ENCODE peak calls at places on chromosomes 5 and 9, in five cellular contexts. W is D721Med; E is CD8-positive, alpha-beta T cell; H is lower lobe of right lung; V is RWPE1. G is an unnamed sample.

GRCh38 chr9:129399301-129399990 is 221.4 kb upstream of the IER5L start:
- DNase-seq in W (no peak), E (no peak), H (peak; percentile 28), V (no peak), G (no peak)

GRCh38 chr9:20292002-20292401 is 330.3 kb downstream of the MLLT3 start:
- DNase-seq in W (no peak), E (no peak), H (no peak), V (peak; percentile 69), G (no peak)

GRCh38 chr9:35984021-35984420 is 26.1 kb upstream of the OR2S2 start:
- DNase-seq in W (no peak), E (no peak), H (no peak), V (no peak), G (no peak)

GRCh38 chr5:141557681-141558136 is 61.1 kb downstream of the DIAPH1 start:
- DNase-seq in W (no peak), E (peak; percentile 55), H (peak; percentile 78), V (peak; percentile 91), G (peak; percentile 62)

GRCh38 chr9:34254141-34254913 is 74.7 kb downstream of the KIF24 start:
- DNase-seq in W (no peak), E (no peak), H (no peak), V (peak; percentile 97), G (no peak)

GRCh38 chr9:27282269-27282668 is 14.7 kb downstream of the EQTN start:
- DNase-seq in W (no peak), E (no peak), H (no peak), V (no peak), G (no peak)

GRCh38 chr5:31291323-31291854 is 97.9 kb downstream of the CDH6 start:
- DNase-seq in W (no peak), E (no peak), H (no peak), V (peak; percentile 9), G (no peak)

GRCh38 chr5:2841208-2841607 is 89.7 kb upstream of the IRX2 start:
- DNase-seq in W (no peak), E (no peak), H (no peak), V (no peak), G (no peak)

GRCh38 chr5:166341708-166342329 is 1949.6 kb upstream of the WWC1 start:
- DNase-seq in W (no peak), E (no peak), H (no peak), V (no peak), G (no peak)

GRCh38 chr9:105633373-105633772 is 28.9 kb upstream of the TAL2 start:
- DNase-seq in W (no peak), E (no peak), H (no peak), V (no peak), G (no peak)

GRCh38 chr9:105636331-105636730 is 25.9 kb upstream of the TAL2 start:
- DNase-seq in W (no peak), E (no peak), H (no peak), V (no peak), G (no peak)

GRCh38 chr9:105639936-105640335 is 22.3 kb upstream of the TAL2 start:
- DNase-seq in W (no peak), E (no peak), H (no peak), V (no peak), G (no peak)

GRCh38 chr9:105632807-105633206 is 29.4 kb upstream of the TAL2 start:
- DNase-seq in W (no peak), E (no peak), H (no peak), V (no peak), G (no peak)

GRCh38 chr9:105637787-105638395 is 24.4 kb upstream of the TAL2 start:
- DNase-seq in W (no peak), E (no peak), H (no peak), V (no peak), G (no peak)
- TF ChIP-seq CTCF in W (peak; percentile 26), E (peak; percentile 23), H (peak; percentile 21), V (peak; percentile 34), G (peak; percentile 61)

DNA sequence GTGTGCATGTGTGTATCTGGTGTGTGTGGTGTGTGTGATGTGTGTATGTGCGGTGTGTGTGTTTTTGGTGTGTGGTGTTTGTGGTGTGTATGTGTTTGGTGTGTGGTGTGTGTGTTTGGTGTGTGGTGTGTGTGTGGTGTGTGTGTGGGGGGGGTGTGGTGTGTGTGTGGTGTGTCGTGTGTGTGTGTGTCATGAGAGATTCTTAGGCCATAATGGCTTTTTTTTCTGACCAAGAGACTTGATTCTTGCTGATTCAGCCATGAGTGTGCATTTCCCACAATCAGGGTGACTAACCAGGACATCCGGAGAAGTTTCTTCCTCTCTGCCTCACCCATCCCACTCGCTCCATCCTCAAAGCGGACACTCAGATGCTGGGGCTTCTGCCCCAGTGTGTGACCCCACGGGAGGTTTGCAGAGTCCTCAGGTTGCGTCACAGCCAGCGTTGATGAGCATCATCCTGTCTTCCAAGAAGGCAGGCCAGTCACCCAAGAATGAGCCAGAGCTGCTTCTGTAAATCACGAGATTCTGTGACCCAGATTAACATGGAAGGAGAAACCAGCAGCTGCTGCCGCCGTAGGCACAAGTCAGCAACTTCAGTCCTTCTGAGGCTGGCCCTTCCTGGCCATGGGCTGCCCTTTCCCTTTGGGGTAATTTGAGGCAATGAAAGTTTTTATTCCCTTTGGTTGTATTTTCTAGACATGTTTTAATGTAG is 12.5 kb upstream of the CTSL start:
- DNase-seq in W (no peak), E (no peak), H (peak; percentile 87), V (peak; percentile 84), G (no peak)
- TF ChIP-seq CTCF in W (no peak), E (no peak), H (no peak), V (no peak), G (no peak)

GRCh38 chr5:143318270-143318669 is 85.2 kb downstream of the NR3C1 start:
- DNase-seq in W (no peak), E (no peak), H (no peak), V (no peak), G (no peak)

GRCh38 chr5:143322178-143322577 is 81.3 kb downstream of the NR3C1 start:
- DNase-seq in W (no peak), E (no peak), H (no peak), V (no peak), G (no peak)

GRCh38 chr5:143319437-143320302 is 83.8 kb downstream of the NR3C1 start:
- DNase-seq in W (no peak), E (no peak), H (no peak), V (no peak), G (no peak)

GRCh38 chr5:143318833-143319232 is 84.7 kb downstream of the NR3C1 start:
- DNase-seq in W (no peak), E (no peak), H (no peak), V (no peak), G (no peak)

GRCh38 chr5:143322931-143323330 is 80.6 kb downstream of the NR3C1 start:
- DNase-seq in W (no peak), E (no peak), H (no peak), V (no peak), G (no peak)
- TF ChIP-seq CTCF in W (no peak), E (no peak), H (no peak), V (no peak), G (no peak)

GRCh38 chr5:1795931-1796330 is 3.7 kb downstream of the MRPL36 start:
- DNase-seq in W (no peak), E (no peak), H (no peak), V (no peak), G (no peak)

GRCh38 chr5:1793966-1794895 is 5.4 kb downstream of the MRPL36 start:
- DNase-seq in W (no peak), E (no peak), H (no peak), V (no peak), G (no peak)

GRCh38 chr5:1794896-1795290 is 4.7 kb downstream of the MRPL36 start:
- DNase-seq in W (no peak), E (no peak), H (no peak), V (no peak), G (no peak)

GRCh38 chr5:1796371-1797108 is 3.1 kb downstream of the MRPL36 start:
- DNase-seq in W (no peak), E (no peak), H (no peak), V (no peak), G (no peak)

DNA sequence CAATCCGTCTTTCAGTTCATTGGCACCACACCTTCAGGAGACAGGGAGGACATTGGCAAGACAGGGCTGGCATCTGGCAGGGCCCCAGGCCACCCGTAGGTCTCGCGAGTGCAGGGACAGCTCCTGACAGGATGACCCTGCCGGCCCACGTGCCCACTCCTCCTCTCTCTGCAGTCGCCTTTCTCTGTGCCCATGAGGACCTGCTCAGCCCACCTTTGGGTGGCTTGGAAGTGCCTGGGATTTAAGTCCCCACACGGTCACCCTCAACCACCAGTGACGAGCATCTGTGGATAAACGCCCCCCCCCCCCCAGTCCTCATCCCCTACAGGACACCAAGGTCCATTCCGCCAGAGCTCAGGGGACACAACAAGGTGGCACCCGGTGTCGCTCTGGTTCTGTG is 4.1 kb downstream of the MRPL36 start:
- DNase-seq in W (no peak), E (no peak), H (no peak), V (no peak), G (no peak)
- TF ChIP-seq CTCF in W (no peak), E (no peak), H (no peak), V (no peak), G (no peak)

DNA sequence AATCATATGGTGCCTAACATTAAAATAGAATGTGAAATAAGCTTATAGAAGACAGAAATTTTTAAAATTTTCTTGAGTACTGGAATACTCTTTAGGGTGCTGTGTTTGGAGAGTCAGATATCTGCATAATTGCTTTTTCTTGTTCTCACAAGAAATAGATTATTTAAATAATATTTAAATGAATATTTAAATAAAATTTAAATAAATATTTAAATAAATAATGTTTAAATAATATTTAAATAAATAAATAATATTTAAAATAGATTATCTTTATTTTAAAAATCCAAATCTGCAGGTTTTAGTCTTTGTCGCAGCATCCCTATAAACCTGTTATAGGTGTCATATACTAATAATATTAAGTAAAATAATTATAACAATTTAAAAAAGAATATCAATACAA is 1589.4 kb downstream of the MAT2B start:
- DNase-seq in W (no peak), E (no peak), H (no peak), V (no peak), G (no peak)
- TF ChIP-seq CTCF in W (no peak), E (no peak), H (no peak), V (no peak), G (no peak)